ENCODE peak calls at places on chromosomes 6 and 20, in eight cellular contexts. J, W, U, S, X, F, Q and A are unnamed samples.

GRCh38 chr6:18990313-18990978 is 603.3 kb downstream of the RNF144B start:
- ATAC-seq in J (no peak), W (no peak), U (peak), S (no peak), X (peak), F (no peak), Q (peak), A (no peak)

GRCh38 chr6:4480788-4481725 is 295.1 kb upstream of the CDYL start:
- ATAC-seq in J (no peak), W (no peak), U (no peak), S (no peak), X (no peak), F (no peak), Q (no peak), A (no peak)

GRCh38 chr20:16975682-16976081 is 227.5 kb downstream of the OTOR start:
- ATAC-seq in J (no peak), W (no peak), U (no peak), S (no peak), X (no peak), F (no peak), Q (peak), A (no peak)

GRCh38 chr6:123534264-123534663 is 102.5 kb downstream of the TRDN start:
- ATAC-seq in J (no peak), W (no peak), U (peak), S (no peak), X (peak), F (no peak), Q (no peak), A (no peak)

GRCh38 chr6:37007340-37008043 is 2.0 kb downstream of the FGD2 start:
- ATAC-seq in J (no peak), W (peak), U (peak), S (no peak), X (peak), F (no peak), Q (peak), A (peak)

GRCh38 chr20:1846341-1846740 is 48.9 kb upstream of the SIRPA start:
- ATAC-seq in J (no peak), W (no peak), U (no peak), S (no peak), X (no peak), F (no peak), Q (no peak), A (no peak)

GRCh38 chr6:157732416-157733161 is 90.5 kb upstream of the SNX9 start:
- ATAC-seq in J (no peak), W (no peak), U (no peak), S (no peak), X (no peak), F (no peak), Q (no peak), A (no peak)

GRCh38 chr6:2020909-2021308 is 224.5 kb downstream of the GMDS start:
- ATAC-seq in J (no peak), W (no peak), U (peak), S (no peak), X (peak), F (no peak), Q (no peak), A (peak)

GRCh38 chr20:25259788-25260254 is 11.9 kb downstream of the PYGB start:
- ATAC-seq in J (peak), W (no peak), U (no peak), S (peak), X (no peak), F (peak), Q (no peak), A (no peak)

GRCh38 chr20:15596220-15596875 is 976.9 kb downstream of the KIF16B start:
- ATAC-seq in J (no peak), W (no peak), U (no peak), S (no peak), X (no peak), F (no peak), Q (peak), A (no peak)

GRCh38 chr6:99618649-99619408 is 12.2 kb downstream of the PRDM13 start:
- ATAC-seq in J (no peak), W (no peak), U (no peak), S (no peak), X (no peak), F (no peak), Q (no peak), A (no peak)

GRCh38 chr20:34559311-34560140 is 1.0 kb downstream of the MAP1LC3A start:
- ATAC-seq in J (no peak), W (no peak), U (peak), S (no peak), X (peak), F (no peak), Q (no peak), A (peak)

GRCh38 chr6:137233561-137234504 is 14.6 kb upstream of the IFNGR1 start:
- ATAC-seq in J (no peak), W (no peak), U (peak), S (peak), X (peak), F (peak), Q (peak), A (peak)

GRCh38 chr20:35284992-35285805 is 627 bp upstream of the EIF6 start:
- ATAC-seq in J (no peak), W (no peak), U (peak), S (no peak), X (peak), F (no peak), Q (no peak), A (no peak)

GRCh38 chr6:108622601-108623335 is 62.1 kb downstream of the FOXO3 start:
- ATAC-seq in J (no peak), W (no peak), U (peak), S (no peak), X (peak), F (no peak), Q (peak), A (peak)

GRCh38 chr20:20499469-20499868 is 131.6 kb downstream of the INSM1 start:
- ATAC-seq in J (no peak), W (no peak), U (no peak), S (no peak), X (no peak), F (no peak), Q (no peak), A (no peak)

GRCh38 chr6:142271476-142271875 is 30.3 kb upstream of the ADGRG6 start:
- ATAC-seq in J (no peak), W (no peak), U (no peak), S (no peak), X (no peak), F (no peak), Q (no peak), A (no peak)

GRCh38 chr6:143098054-143098673 is 37.5 kb downstream of the AIG1 start:
- ATAC-seq in J (no peak), W (no peak), U (peak), S (no peak), X (no peak), F (peak), Q (peak), A (no peak)